ENCODE peak calls at places on chromosomes 13 and 19, in ten cellular contexts. One of them, this sample, is unnamed.

GRCh38 chr13:27371932-27372331 is 52.5 kb upstream of the GTF3A start:
- DNase-seq in endodermal cell: no peak
- DNase-seq in LNCaP clone FGC: no peak
- DNase-seq in NB4: no peak
- DNase-seq in GM23338: no peak
- DNase-seq in Peyer's patch: no peak
- DNase-seq in AG10803: no peak
- DNase-seq in skeletal muscle cell: no peak
- DNase-seq in gastrocnemius medialis: no peak
- DNase-seq in A549: no peak
- DNase-seq in this sample: no peak

GRCh38 chr19:32358311-32358710 is 12.9 kb downstream of the ZNF507 start:
- DNase-seq in AG10803: no peak
- DNase-seq in GM23338: no peak
- DNase-seq in NB4: no peak
- DNase-seq in LNCaP clone FGC: no peak
- DNase-seq in skeletal muscle cell: no peak
- DNase-seq in Peyer's patch: no peak
- DNase-seq in endodermal cell: no peak
- DNase-seq in gastrocnemius medialis: no peak
- DNase-seq in A549: no peak
- DNase-seq in this sample: no peak

GRCh38 chr13:41588899-41589298 is 131.5 kb downstream of the RGCC start:
- DNase-seq in skeletal muscle cell: peak
- DNase-seq in AG10803: peak
- DNase-seq in Peyer's patch: no peak
- DNase-seq in GM23338: peak
- DNase-seq in gastrocnemius medialis: no peak
- DNase-seq in endodermal cell: no peak
- DNase-seq in NB4: peak
- DNase-seq in LNCaP clone FGC: no peak
- DNase-seq in A549: peak
- DNase-seq in this sample: no peak

GRCh38 chr19:13492128-13492527 is 14.2 kb downstream of the CACNA1A start:
- DNase-seq in skeletal muscle cell: peak
- DNase-seq in A549: peak
- DNase-seq in endodermal cell: peak
- DNase-seq in NB4: no peak
- DNase-seq in GM23338: peak
- DNase-seq in gastrocnemius medialis: no peak
- DNase-seq in Peyer's patch: no peak
- DNase-seq in LNCaP clone FGC: no peak
- DNase-seq in AG10803: peak
- DNase-seq in this sample: no peak

GRCh38 chr19:54389556-54389955 is 24.8 kb upstream of the LAIR1 start:
- DNase-seq in A549: no peak
- DNase-seq in gastrocnemius medialis: no peak
- DNase-seq in NB4: peak
- DNase-seq in LNCaP clone FGC: no peak
- DNase-seq in endodermal cell: no peak
- DNase-seq in GM23338: no peak
- DNase-seq in skeletal muscle cell: no peak
- DNase-seq in AG10803: no peak
- DNase-seq in Peyer's patch: no peak
- DNase-seq in this sample: no peak

GRCh38 chr13:32427852-32428580 is at the start of gene N4BP2L1:
- DNase-seq in gastrocnemius medialis: peak
- DNase-seq in NB4: peak
- DNase-seq in AG10803: peak
- DNase-seq in skeletal muscle cell: no peak
- DNase-seq in Peyer's patch: peak
- DNase-seq in A549: peak
- DNase-seq in GM23338: peak
- DNase-seq in LNCaP clone FGC: no peak
- DNase-seq in endodermal cell: peak
- DNase-seq in this sample: peak

GRCh38 chr19:42370068-42370520 is 20.0 kb downstream of the CNFN start:
- DNase-seq in AG10803: no peak
- DNase-seq in gastrocnemius medialis: no peak
- DNase-seq in GM23338: peak
- DNase-seq in Peyer's patch: no peak
- DNase-seq in skeletal muscle cell: no peak
- DNase-seq in A549: no peak
- DNase-seq in LNCaP clone FGC: no peak
- DNase-seq in NB4: no peak
- DNase-seq in endodermal cell: peak
- DNase-seq in this sample: no peak

GRCh38 chr13:30577381-30577780 is 40.3 kb upstream of the USPL1 start:
- DNase-seq in endodermal cell: no peak
- DNase-seq in GM23338: no peak
- DNase-seq in skeletal muscle cell: peak
- DNase-seq in AG10803: peak
- DNase-seq in LNCaP clone FGC: no peak
- DNase-seq in gastrocnemius medialis: no peak
- DNase-seq in Peyer's patch: no peak
- DNase-seq in A549: peak
- DNase-seq in NB4: peak
- DNase-seq in this sample: no peak

GRCh38 chr13:36819064-36819810 is at the start of gene RFXAP:
- DNase-seq in gastrocnemius medialis: peak
- DNase-seq in endodermal cell: peak
- DNase-seq in NB4: peak
- DNase-seq in LNCaP clone FGC: peak
- DNase-seq in GM23338: peak
- DNase-seq in AG10803: peak
- DNase-seq in A549: peak
- DNase-seq in Peyer's patch: peak
- DNase-seq in skeletal muscle cell: peak
- DNase-seq in this sample: peak

GRCh38 chr19:50666346-50667176 is 17.3 kb downstream of the C19orf81 start:
- DNase-seq in skeletal muscle cell: no peak
- DNase-seq in gastrocnemius medialis: no peak
- DNase-seq in endodermal cell: no peak
- DNase-seq in Peyer's patch: no peak
- DNase-seq in LNCaP clone FGC: no peak
- DNase-seq in A549: no peak
- DNase-seq in AG10803: no peak
- DNase-seq in NB4: no peak
- DNase-seq in GM23338: no peak
- DNase-seq in this sample: no peak

GRCh38 chr19:4378886-4379285 is 21.5 kb downstream of the SH3GL1 start:
- DNase-seq in Peyer's patch: no peak
- DNase-seq in AG10803: no peak
- DNase-seq in A549: no peak
- DNase-seq in LNCaP clone FGC: no peak
- DNase-seq in gastrocnemius medialis: no peak
- DNase-seq in GM23338: no peak
- DNase-seq in NB4: no peak
- DNase-seq in endodermal cell: no peak
- DNase-seq in skeletal muscle cell: no peak
- DNase-seq in this sample: no peak

GRCh38 chr13:93818345-93818744 is 591.7 kb downstream of the GPC6 start:
- DNase-seq in AG10803: no peak
- DNase-seq in LNCaP clone FGC: no peak
- DNase-seq in Peyer's patch: no peak
- DNase-seq in A549: no peak
- DNase-seq in gastrocnemius medialis: no peak
- DNase-seq in GM23338: peak
- DNase-seq in NB4: no peak
- DNase-seq in endodermal cell: peak
- DNase-seq in skeletal muscle cell: no peak
- DNase-seq in this sample: no peak

GRCh38 chr13:31627097-31627496 is 112.2 kb upstream of the RXFP2 start:
- DNase-seq in A549: no peak
- DNase-seq in AG10803: peak
- DNase-seq in Peyer's patch: no peak
- DNase-seq in gastrocnemius medialis: no peak
- DNase-seq in LNCaP clone FGC: no peak
- DNase-seq in GM23338: no peak
- DNase-seq in endodermal cell: no peak
- DNase-seq in NB4: no peak
- DNase-seq in skeletal muscle cell: peak
- DNase-seq in this sample: no peak

GRCh38 chr19:30227071-30227621 is 145.0 kb upstream of the ZNF536 start:
- DNase-seq in skeletal muscle cell: no peak
- DNase-seq in A549: no peak
- DNase-seq in NB4: no peak
- DNase-seq in GM23338: peak
- DNase-seq in AG10803: no peak
- DNase-seq in Peyer's patch: no peak
- DNase-seq in LNCaP clone FGC: no peak
- DNase-seq in gastrocnemius medialis: no peak
- DNase-seq in endodermal cell: peak
- DNase-seq in this sample: no peak

GRCh38 chr19:30223866-30224688 is 148.1 kb upstream of the ZNF536 start:
- DNase-seq in NB4: no peak
- DNase-seq in LNCaP clone FGC: no peak
- DNase-seq in A549: no peak
- DNase-seq in GM23338: no peak
- DNase-seq in AG10803: no peak
- DNase-seq in endodermal cell: no peak
- DNase-seq in skeletal muscle cell: no peak
- DNase-seq in gastrocnemius medialis: no peak
- DNase-seq in Peyer's patch: no peak
- DNase-seq in this sample: no peak

GRCh38 chr19:30224689-30225606 is 147.2 kb upstream of the ZNF536 start:
- DNase-seq in LNCaP clone FGC: no peak
- DNase-seq in AG10803: peak
- DNase-seq in gastrocnemius medialis: no peak
- DNase-seq in endodermal cell: peak
- DNase-seq in Peyer's patch: no peak
- DNase-seq in skeletal muscle cell: no peak
- DNase-seq in NB4: no peak
- DNase-seq in A549: peak
- DNase-seq in GM23338: peak
- DNase-seq in this sample: no peak

GRCh38 chr19:30226464-30227070 is 145.6 kb upstream of the ZNF536 start:
- DNase-seq in gastrocnemius medialis: no peak
- DNase-seq in NB4: no peak
- DNase-seq in Peyer's patch: no peak
- DNase-seq in endodermal cell: peak
- DNase-seq in AG10803: peak
- DNase-seq in skeletal muscle cell: no peak
- DNase-seq in A549: no peak
- DNase-seq in LNCaP clone FGC: no peak
- DNase-seq in GM23338: peak
- DNase-seq in this sample: no peak

GRCh38 chr19:30225615-30226463 is 146.3 kb upstream of the ZNF536 start:
- DNase-seq in GM23338: peak
- DNase-seq in Peyer's patch: no peak
- DNase-seq in LNCaP clone FGC: no peak
- DNase-seq in AG10803: no peak
- DNase-seq in A549: no peak
- DNase-seq in NB4: no peak
- DNase-seq in gastrocnemius medialis: no peak
- DNase-seq in skeletal muscle cell: no peak
- DNase-seq in endodermal cell: no peak
- DNase-seq in this sample: no peak
- H3K4me3 ChIP-seq in GM23338: peak
- H3K4me3 ChIP-seq in Peyer's patch: peak
- H3K4me3 ChIP-seq in LNCaP clone FGC: no peak
- H3K4me3 ChIP-seq in AG10803: peak
- H3K4me3 ChIP-seq in A549: peak
- H3K4me3 ChIP-seq in NB4: no peak
- H3K4me3 ChIP-seq in gastrocnemius medialis: peak
- H3K4me3 ChIP-seq in skeletal muscle cell: peak
- H3K4me3 ChIP-seq in endodermal cell: no peak
- H3K4me3 ChIP-seq in this sample: no peak

DNA sequence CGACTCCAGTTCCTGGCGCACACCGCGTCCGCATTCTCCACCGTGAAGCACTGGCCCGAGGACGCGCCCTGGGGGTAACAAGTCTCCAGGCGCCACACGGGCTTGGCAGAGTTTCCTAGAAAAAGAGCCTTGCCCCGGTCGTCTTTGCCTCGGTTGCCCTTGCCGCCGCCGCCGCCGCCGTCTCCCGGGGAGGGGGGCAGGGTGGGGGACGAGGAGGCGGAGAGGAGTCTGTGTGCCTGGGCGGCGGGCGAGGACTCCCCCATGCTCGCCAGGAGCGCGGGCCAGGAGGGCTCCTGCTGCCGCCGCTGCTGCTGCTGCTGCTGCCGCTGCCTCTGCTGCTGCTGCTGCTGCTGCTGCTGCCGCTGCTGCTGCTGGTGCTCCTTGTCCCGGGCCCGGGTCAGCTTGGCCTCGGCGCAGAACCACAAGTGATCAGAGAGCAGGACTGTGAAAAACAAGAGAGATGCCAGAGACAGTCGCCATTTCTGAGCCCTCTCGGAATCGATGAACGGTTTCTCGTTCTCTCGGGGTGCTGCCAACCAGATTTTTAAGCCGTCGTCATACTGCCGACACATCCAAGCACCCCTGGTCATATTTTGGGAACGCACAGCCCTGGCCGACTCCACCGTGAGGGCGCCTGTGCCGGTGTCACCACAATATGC is 349.2 kb downstream of the LIG4 start:
- DNase-seq in gastrocnemius medialis: no peak
- DNase-seq in skeletal muscle cell: no peak
- DNase-seq in Peyer's patch: no peak
- DNase-seq in A549: peak
- DNase-seq in AG10803: peak
- DNase-seq in GM23338: peak
- DNase-seq in NB4: no peak
- DNase-seq in endodermal cell: peak
- DNase-seq in LNCaP clone FGC: no peak
- DNase-seq in this sample: no peak
- H3K4me3 ChIP-seq in gastrocnemius medialis: peak
- H3K4me3 ChIP-seq in skeletal muscle cell: peak
- H3K4me3 ChIP-seq in Peyer's patch: no peak
- H3K4me3 ChIP-seq in A549: peak
- H3K4me3 ChIP-seq in AG10803: peak
- H3K4me3 ChIP-seq in GM23338: peak
- H3K4me3 ChIP-seq in NB4: no peak
- H3K4me3 ChIP-seq in endodermal cell: peak
- H3K4me3 ChIP-seq in LNCaP clone FGC: no peak
- H3K4me3 ChIP-seq in this sample: no peak

DNA sequence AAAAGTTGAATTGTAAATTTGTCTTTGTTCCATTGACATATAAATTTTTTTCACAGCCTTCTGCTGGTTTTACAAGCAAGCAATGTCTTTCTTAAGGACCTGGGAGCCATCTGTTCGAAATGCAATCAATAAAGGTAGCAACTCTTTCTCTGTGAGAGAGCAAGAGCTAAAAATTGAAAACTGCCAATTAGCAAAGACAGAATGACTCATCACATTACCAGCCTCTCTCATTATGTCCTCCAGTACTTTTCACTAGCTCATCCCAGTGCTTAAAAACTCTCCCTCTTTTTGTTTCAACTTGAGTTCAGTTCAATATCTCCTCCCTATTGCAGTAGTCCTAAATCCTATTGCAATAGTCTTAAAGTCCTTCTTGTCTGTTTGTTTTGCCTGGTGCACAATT is 760.7 kb upstream of the SLITRK6 start:
- DNase-seq in GM23338: no peak
- DNase-seq in skeletal muscle cell: no peak
- DNase-seq in Peyer's patch: no peak
- DNase-seq in A549: no peak
- DNase-seq in LNCaP clone FGC: no peak
- DNase-seq in gastrocnemius medialis: no peak
- DNase-seq in endodermal cell: no peak
- DNase-seq in AG10803: no peak
- DNase-seq in NB4: peak
- DNase-seq in this sample: no peak
- H3K4me3 ChIP-seq in GM23338: no peak
- H3K4me3 ChIP-seq in skeletal muscle cell: no peak
- H3K4me3 ChIP-seq in Peyer's patch: no peak
- H3K4me3 ChIP-seq in A549: no peak
- H3K4me3 ChIP-seq in LNCaP clone FGC: no peak
- H3K4me3 ChIP-seq in gastrocnemius medialis: no peak
- H3K4me3 ChIP-seq in endodermal cell: no peak
- H3K4me3 ChIP-seq in AG10803: no peak
- H3K4me3 ChIP-seq in NB4: no peak
- H3K4me3 ChIP-seq in this sample: no peak

GRCh38 chr19:55684946-55685681 is 10.1 kb downstream of the EPN1 start:
- DNase-seq in A549: no peak
- DNase-seq in Peyer's patch: no peak
- DNase-seq in endodermal cell: no peak
- DNase-seq in skeletal muscle cell: no peak
- DNase-seq in GM23338: no peak
- DNase-seq in NB4: no peak
- DNase-seq in LNCaP clone FGC: no peak
- DNase-seq in gastrocnemius medialis: no peak
- DNase-seq in AG10803: no peak
- DNase-seq in this sample: no peak
- H3K4me3 ChIP-seq in A549: no peak
- H3K4me3 ChIP-seq in Peyer's patch: no peak
- H3K4me3 ChIP-seq in endodermal cell: no peak
- H3K4me3 ChIP-seq in skeletal muscle cell: no peak
- H3K4me3 ChIP-seq in GM23338: no peak
- H3K4me3 ChIP-seq in NB4: no peak
- H3K4me3 ChIP-seq in LNCaP clone FGC: no peak
- H3K4me3 ChIP-seq in gastrocnemius medialis: no peak
- H3K4me3 ChIP-seq in AG10803: no peak
- H3K4me3 ChIP-seq in this sample: no peak